ENCODE peak calls at places on chromosomes 12 and 14, in four cellular contexts. G is DMS53, X is RPMI7951, T is NCI-H510A treated with DMSO at 0.1 percent for 48 hours. M is an unnamed sample.

GRCh38 chr14:89607453-89607852 is 190.4 kb upstream of the FOXN3 start:
- DNase-seq in G (no peak), X (no peak), T (no peak), M (no peak)

GRCh38 chr12:124500232-124501079 is 67.0 kb downstream of the NCOR2 start:
- DNase-seq in G (no peak), X (no peak), T (no peak), M (no peak)

GRCh38 chr12:44848771-44849085 is 27.4 kb downstream of the NELL2 start:
- DNase-seq in T (no peak), X (no peak), G (no peak), M (no peak)

GRCh38 chr12:104510145-104510872 is 53.6 kb downstream of the CHST11 start:
- DNase-seq in G (no peak), X (no peak), T (no peak), M (no peak)

GRCh38 chr12:71639341-71639760 is 24.3 kb downstream of the ZFC3H1 start:
- DNase-seq in X (peak), G (peak), T (peak), M (no peak)

GRCh38 chr12:6957151-6957701 is 6.1 kb downstream of the PTPN6 start:
- DNase-seq in G (no peak), X (no peak), T (no peak), M (no peak)

GRCh38 chr14:90253826-90254225 is 2.5 kb upstream of the PSMC1 start:
- DNase-seq in T (no peak), G (no peak), X (peak), M (no peak)

GRCh38 chr12:65420941-65421340 is 142.5 kb downstream of the MSRB3 start:
- DNase-seq in G (no peak), X (peak), T (no peak), M (no peak)

GRCh38 chr12:108495054-108495453 is 20.0 kb upstream of the FICD start:
- DNase-seq in G (peak), T (no peak), X (peak), M (no peak)

GRCh38 chr14:50020184-50020583 is 96.2 kb downstream of the VCPKMT start:
- DNase-seq in X (no peak), T (no peak), G (no peak), M (no peak)

GRCh38 chr12:130434560-130434959 is 96.9 kb downstream of the PIWIL1 start:
- DNase-seq in T (no peak), X (no peak), G (no peak), M (no peak)

GRCh38 chr12:86015026-86015425 is 140.9 kb downstream of the NTS start:
- DNase-seq in X (no peak), T (no peak), G (peak), M (no peak)

GRCh38 chr12:12748051-12748450 is 30.9 kb downstream of the CDKN1B start:
- DNase-seq in T (no peak), X (no peak), G (no peak), M (no peak)

GRCh38 chr12:22658214-22658613 is 33.2 kb downstream of the ETNK1 start:
- DNase-seq in G (no peak), T (no peak), X (peak), M (no peak)

GRCh38 chr14:44412858-44413569 is 94.1 kb downstream of the FSCB start:
- DNase-seq in T (no peak), X (no peak), G (no peak), M (no peak)

GRCh38 chr12:115422845-115423545 is 739.0 kb upstream of the TBX3 start:
- DNase-seq in T (no peak), G (no peak), X (no peak), M (no peak)

GRCh38 chr12:42921741-42922511 is 332.4 kb upstream of the PRICKLE1 start:
- DNase-seq in T (no peak), X (peak), G (no peak), M (no peak)

GRCh38 chr12:78002878-78003277 is 172.2 kb downstream of the NAV3 start:
- DNase-seq in X (no peak), G (peak), T (peak), M (peak)

M was measured in NCI-H146.